ENCODE peak calls at places on chromosomes 11 and 22, in five cellular contexts. N is CD4-positive, alpha-beta memory T cell; T is cardiac fibroblast; M is neural progenitor cell; P is tibial artery. V is an unnamed sample.
A peak's percentile ranks its signal among the peaks of the same experiment; 100 is the strongest.

GRCh38 chr11:87366766-87367405 is 329.2 kb downstream of the TMEM135 start:
- DNase-seq in P (no peak), N (no peak), M (no peak), T (no peak), V (no peak)

GRCh38 chr11:90288207-90288821 is 65.5 kb upstream of the CHORDC1 start:
- DNase-seq in T (peak; percentile 31), P (no peak), M (peak; percentile 56), N (no peak), V (peak; percentile 20)

GRCh38 chr11:79486239-79486984 is 45.6 kb upstream of the TENM4 start:
- DNase-seq in T (no peak), P (no peak), M (no peak), N (no peak), V (no peak)

GRCh38 chr22:40484906-40485660 is 114.7 kb downstream of the SGSM3 start:
- DNase-seq in N (no peak), T (peak; percentile 52), P (no peak), M (no peak), V (no peak)

GRCh38 chr11:78099671-78100070 is 20.0 kb upstream of the NDUFC2 start:
- DNase-seq in N (no peak), P (no peak), M (no peak), T (no peak), V (no peak)

GRCh38 chr11:119307219-119307618 is 9.7 kb downstream of the MCAM start:
- DNase-seq in M (peak; percentile 67), T (no peak), P (peak; percentile 80), N (no peak), V (no peak)

GRCh38 chr11:78039919-78040671 is 17.0 kb upstream of the KCTD14 start:
- DNase-seq in N (no peak), T (peak; percentile 93), P (peak; percentile 79), M (no peak), V (no peak)

GRCh38 chr22:46684706-46685105 is 53.3 kb downstream of the CERK start:
- DNase-seq in M (no peak), P (no peak), N (no peak), T (no peak), V (no peak)

GRCh38 chr11:121578216-121579063 is 125.7 kb upstream of the SORL1-AS1 start:
- DNase-seq in M (no peak), N (no peak), P (no peak), T (no peak), V (no peak)

GRCh38 chr22:37304595-37305343 is 22.5 kb downstream of the CYTH4 start:
- DNase-seq in N (no peak), M (peak; percentile 40), T (peak; percentile 48), P (no peak), V (peak; percentile 9)

GRCh38 chr11:122754553-122755322 is 83.6 kb upstream of the CRTAM start:
- DNase-seq in N (no peak), P (no peak), T (no peak), M (peak; percentile 54), V (no peak)

GRCh38 chr11:35083181-35084061 is 55.5 kb upstream of the CD44 start:
- DNase-seq in P (peak; percentile 76), M (peak; percentile 6), T (peak; percentile 91), N (peak; percentile 93), V (peak; percentile 100)

GRCh38 chr11:131186629-131187075 is 183.8 kb upstream of the NTM start:
- DNase-seq in N (no peak), M (peak; percentile 52), P (no peak), T (no peak), V (no peak)

GRCh38 chr11:66299189-66299588 is 7.5 kb downstream of the TMEM151A start:
- DNase-seq in T (no peak), P (no peak), N (no peak), M (no peak), V (no peak)

GRCh38 chr22:47036936-47037485 is 274.6 kb downstream of the TBC1D22A start:
- DNase-seq in N (no peak), P (no peak), M (no peak), T (no peak), V (no peak)

GRCh38 chr11:102253018-102253775 is 64.1 kb upstream of the BIRC3 start:
- DNase-seq in N (no peak), M (no peak), T (no peak), P (no peak), V (no peak)

GRCh38 chr11:61912530-61912898 is 4.9 kb downstream of the RAB3IL1 start:
- DNase-seq in P (peak; percentile 73), N (no peak), T (no peak), M (no peak), V (no peak)

GRCh38 chr22:37290737-37291136 is 8.4 kb downstream of the CYTH4 start:
- DNase-seq in M (no peak), T (peak; percentile 72), P (no peak), N (no peak), V (no peak)

GRCh38 chr11:127002669-127003259 is 2.2 kb upstream of the KIRREL3 start:
- DNase-seq in N (no peak), P (no peak), M (peak; percentile 61), T (no peak), V (no peak)

GRCh38 chr11:127000991-127001390 is 421 bp upstream of the KIRREL3 start:
- DNase-seq in M (peak; percentile 34), T (no peak), P (no peak), N (no peak), V (no peak)

GRCh38 chr11:126997641-126998040 is 2.9 kb downstream of the KIRREL3 start:
- DNase-seq in P (no peak), N (no peak), T (no peak), M (no peak), V (no peak)

GRCh38 chr11:126999366-126999765 is 1.2 kb downstream of the KIRREL3 start:
- DNase-seq in P (no peak), T (no peak), M (no peak), N (no peak), V (no peak)

GRCh38 chr11:127000291-127000968 is at the start of gene KIRREL3:
- DNase-seq in M (peak; percentile 72), T (no peak), N (no peak), P (no peak), V (no peak)
- H3K4me3 ChIP-seq in M (peak within 1 kb of the TSS; percentile 52), T (peak within 1 kb of the TSS; percentile 52), N (no peak within 1 kb of the TSS), P (peak within 1 kb of the TSS; percentile 14), V (peak within 1 kb of the TSS; percentile 57)

GRCh38 chr11:72111803-72112540 is 523 bp downstream of the ANAPC15 start:
- DNase-seq in P (peak; percentile 98), N (peak; percentile 95), T (peak; percentile 100), M (peak; percentile 97), V (peak; percentile 99)

GRCh38 chr11:72112541-72113136 is at the start of gene ANAPC15:
- DNase-seq in P (peak; percentile 99), M (peak; percentile 98), T (peak; percentile 100), N (peak; percentile 100), V (peak; percentile 99)

GRCh38 chr11:72114570-72114969 is 2.1 kb upstream of the ANAPC15 start:
- DNase-seq in P (no peak), M (no peak), N (no peak), T (no peak), V (no peak)

GRCh38 chr11:72113170-72113808 is 794 bp upstream of the ANAPC15 start:
- DNase-seq in M (no peak), N (no peak), P (no peak), T (peak; percentile 28), V (no peak)

DNA sequence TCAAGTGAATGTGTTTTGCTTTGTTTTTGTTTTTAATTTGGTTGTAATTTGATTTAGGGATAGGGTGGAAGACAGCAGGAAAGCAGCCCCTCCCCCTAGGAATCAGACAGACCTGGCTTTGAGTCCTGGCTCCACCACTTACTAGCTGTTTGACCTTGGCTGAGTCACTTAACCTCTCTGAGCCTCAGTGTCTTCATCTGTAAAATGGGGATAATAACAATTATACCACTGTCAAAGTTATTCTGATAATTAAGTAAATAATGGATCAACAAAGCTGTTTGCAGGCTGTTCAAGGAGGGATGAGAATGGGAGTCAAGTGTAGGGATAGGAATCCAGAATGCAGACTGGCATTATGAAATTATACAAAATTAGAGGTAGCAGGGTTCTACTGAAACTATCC is 1.2 kb downstream of the ANAPC15 start:
- DNase-seq in T (no peak), P (no peak), N (no peak), M (no peak), V (no peak)
- H3K4me3 ChIP-seq in T (peak overlapping the region; percentile 83), P (no peak overlapping the region), N (peak overlapping the region; percentile 97), M (peak overlapping the region; percentile 69), V (peak overlapping the region; percentile 60)

GRCh38 chr11:125404136-125404810 is 91.8 kb downstream of the FEZ1 start:
- DNase-seq in T (no peak), N (no peak), P (no peak), M (peak; percentile 92), V (no peak)
- H3K4me3 ChIP-seq in T (no peak overlapping the region), N (no peak overlapping the region), P (no peak overlapping the region), M (no peak overlapping the region), V (no peak overlapping the region)

GRCh38 chr11:115654792-115655191 is 150.6 kb upstream of the CADM1 start:
- DNase-seq in M (no peak), T (no peak), P (no peak), N (no peak), V (no peak)
- H3K4me3 ChIP-seq in M (no peak overlapping the region), T (no peak overlapping the region), P (no peak overlapping the region), N (no peak overlapping the region), V (no peak overlapping the region)

GRCh38 chr11:95676280-95676679 is 113.3 kb downstream of the FAM76B start:
- DNase-seq in T (no peak), P (no peak), M (no peak), N (no peak), V (no peak)
- H3K4me3 ChIP-seq in T (no peak overlapping the region), P (no peak overlapping the region), M (no peak overlapping the region), N (no peak overlapping the region), V (no peak overlapping the region)

GRCh38 chr22:41948142-41948541 is 1.2 kb upstream of the CENPM start:
- DNase-seq in T (no peak), N (no peak), P (no peak), M (no peak), V (no peak)
- H3K4me3 ChIP-seq in T (no peak overlapping the region), N (no peak overlapping the region), P (no peak overlapping the region), M (no peak overlapping the region), V (no peak overlapping the region)

GRCh38 chr11:69644071-69644961 is 3.4 kb downstream of the CCND1 start:
- DNase-seq in T (peak; percentile 91), P (peak; percentile 94), N (peak; percentile 23), M (no peak), V (peak; percentile 37)
- H3K4me3 ChIP-seq in T (peak overlapping the region; percentile 98), P (no peak overlapping the region), N (no peak overlapping the region), M (no peak overlapping the region), V (peak overlapping the region; percentile 89)

DNA sequence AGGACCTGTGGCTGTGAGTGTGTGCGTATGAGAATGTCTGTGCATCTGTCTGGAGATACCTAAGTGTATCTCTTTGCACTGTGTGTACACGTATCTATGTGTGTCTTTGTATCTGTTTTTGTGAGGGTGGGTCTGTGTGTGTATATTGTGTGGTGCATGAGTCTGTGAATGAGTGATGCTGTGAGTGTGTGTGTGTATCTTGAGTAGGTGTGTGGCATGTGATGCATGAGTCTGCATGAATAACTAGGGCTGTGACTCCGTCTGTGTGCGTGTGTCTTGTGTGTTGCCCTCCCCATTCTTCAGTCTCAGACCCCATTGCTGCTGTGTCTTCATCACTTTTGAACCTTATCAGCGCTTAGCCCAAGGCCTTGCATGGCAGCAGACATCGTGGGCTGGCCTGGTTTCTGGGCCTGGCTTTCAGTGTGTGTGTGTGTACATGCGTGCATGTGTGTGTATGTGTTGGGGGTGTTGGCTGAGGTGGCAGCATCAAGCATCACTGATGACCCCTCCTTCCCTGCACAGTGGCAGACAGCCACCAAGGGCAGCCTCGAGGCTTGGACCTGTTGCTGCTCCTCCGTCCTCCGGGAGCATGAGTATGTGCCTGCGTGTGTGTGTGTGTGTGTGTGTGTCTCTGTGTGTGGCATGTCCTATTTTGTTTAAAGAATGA is 1.4 kb downstream of the SGSM1 start:
- DNase-seq in N (no peak), T (peak; percentile 17), P (peak; percentile 91), M (peak; percentile 38), V (no peak)
- H3K4me3 ChIP-seq in N (no peak overlapping the region), T (no peak overlapping the region), P (peak overlapping the region; percentile 81), M (no peak overlapping the region), V (no peak overlapping the region)